ENCODE peak calls at places on chromosomes 2 and 18, in seven cellular contexts. Q, I, V, M, H, U and B are unnamed samples.

GRCh38 chr2:174925046-174925784 is 80.0 kb downstream of the CHN1 start:
- DNase-seq in V (no peak), I (no peak), U (no peak), Q (peak; percentile 57), M (no peak), H (no peak), B (no peak)

GRCh38 chr2:186726938-186727337 is 33.1 kb downstream of the FAM171B start:
- DNase-seq in U (no peak), H (no peak), I (no peak), M (peak; percentile 59), Q (no peak), V (no peak), B (no peak)

GRCh38 chr2:75523313-75524275 is 37.1 kb downstream of the EVA1A start:
- DNase-seq in H (no peak), M (peak; percentile 89), U (no peak), Q (no peak), V (no peak), I (no peak), B (peak; percentile 98)

GRCh38 chr2:46306320-46306719 is 9.1 kb downstream of the EPAS1 start:
- DNase-seq in H (peak; percentile 36), I (no peak), M (peak; percentile 86), U (no peak), V (no peak), Q (no peak), B (peak; percentile 91)

GRCh38 chr2:120765031-120765910 is 29.6 kb downstream of the GLI2 start:
- DNase-seq in V (no peak), H (no peak), M (no peak), Q (no peak), U (no peak), I (no peak), B (no peak)

GRCh38 chr2:63850650-63851049 is 9.0 kb downstream of the UGP2 start:
- DNase-seq in I (no peak), H (no peak), M (no peak), Q (no peak), U (no peak), V (no peak), B (no peak)

GRCh38 chr2:72144746-72145657 is 2.7 kb downstream of the CYP26B1 start:
- DNase-seq in I (peak; percentile 74), H (peak; percentile 50), V (no peak), Q (no peak), M (no peak), U (peak; percentile 87), B (peak; percentile 54)

GRCh38 chr2:205367536-205367935 is 314.8 kb upstream of the NRP2 start:
- DNase-seq in U (no peak), I (no peak), M (no peak), Q (no peak), H (no peak), V (no peak), B (no peak)

GRCh38 chr18:25062720-25063119 is 289.2 kb downstream of the ZNF521 start:
- DNase-seq in I (no peak), U (no peak), V (no peak), M (no peak), Q (no peak), H (no peak), B (no peak)